ENCODE peak calls at places on chromosomes 5 and 9, in ten cellular contexts. Y is stimulated activated CD4-positive, alpha-beta T cell treated with anti-CD3 and anti-CD28 coated beads, TNF-alpha, amount 100 ng/mL, for 1 hour; O is NCI-H446; V is AG04450; H is esophagus squamous epithelium; L is activated CD4-positive, alpha-beta T cell treated with anti-CD3 and anti-CD28 coated beads, Interleukin-2, amount 50 U/mL, for 1 hour; C is HT1080; X is osteocyte; K is neural crest cell; D is natural killer cell treated with Interleukin-12 subunit alpha and Interleukin-12 subunit beta and Interleukin-15 and Interleukin-18, amount 100 ng/mL, for 72 hours. P is an unnamed sample.

GRCh38 chr5:123585871-123586270 is 73.9 kb downstream of the CSNK1G3 start:
- DNase-seq in Y (no peak), O (no peak), V (no peak), H (no peak), L (no peak), C (no peak), X (no peak), K (no peak), D (no peak), P (no peak)

GRCh38 chr9:112487008-112487798 is 576 bp downstream of the KIAA1958 start:
- DNase-seq in Y (peak), O (no peak), V (no peak), H (no peak), L (peak), C (peak), X (peak), K (peak), D (peak), P (peak)

GRCh38 chr9:84659273-84659672 is 10.3 kb upstream of the NTRK2 start:
- DNase-seq in Y (no peak), O (no peak), V (no peak), H (no peak), L (no peak), C (no peak), X (no peak), K (peak), D (no peak), P (no peak)

GRCh38 chr9:13274901-13275641 is 4.4 kb downstream of the MPDZ start:
- DNase-seq in Y (no peak), O (peak), V (no peak), H (no peak), L (no peak), C (peak), X (no peak), K (no peak), D (no peak), P (no peak)

GRCh38 chr9:136201609-136202448 is 3.1 kb downstream of the LHX3 start:
- DNase-seq in Y (no peak), O (no peak), V (no peak), H (no peak), L (no peak), C (no peak), X (no peak), K (peak), D (no peak), P (no peak)

GRCh38 chr5:138708761-138709160 is 44.5 kb upstream of the CTNNA1 start:
- DNase-seq in Y (no peak), O (no peak), V (no peak), H (no peak), L (no peak), C (no peak), X (no peak), K (no peak), D (no peak), P (no peak)

GRCh38 chr9:112097712-112098688 is 77.1 kb downstream of the SUSD1 start:
- DNase-seq in Y (peak), O (peak), V (peak), H (no peak), L (peak), C (peak), X (peak), K (peak), D (peak), P (peak)

GRCh38 chr5:9062873-9063272 is 483.0 kb downstream of the SEMA5A start:
- DNase-seq in Y (no peak), O (no peak), V (no peak), H (no peak), L (no peak), C (no peak), X (no peak), K (no peak), D (no peak), P (no peak)

GRCh38 chr5:132464155-132464939 is 26.2 kb downstream of the IRF1 start:
- DNase-seq in Y (no peak), O (peak), V (no peak), H (no peak), L (no peak), C (no peak), X (no peak), K (no peak), D (no peak), P (peak)

GRCh38 chr9:1057910-1058309 is 7.8 kb downstream of the DMRT2 start:
- DNase-seq in Y (no peak), O (no peak), V (no peak), H (no peak), L (no peak), C (no peak), X (no peak), K (no peak), D (no peak), P (no peak)